ENCODE peak calls at places on chromosome 11, in ten cellular contexts. One of them, this sample, is unnamed.

GRCh38 chr11:120471131-120471530 is 40.4 kb upstream of the GRIK4 start:
- DNase-seq in cardiac fibroblast: peak; percentile 40
- DNase-seq in CD4-positive, alpha-beta memory T cell: no peak
- DNase-seq in activated naive CD4-positive, alpha-beta T cell treated with anti-CD3 and anti-CD28 coated beads, Interleukin-2, amount 50 U/mL, for 16 hours: no peak
- DNase-seq in nephron progenitor cell: no peak
- DNase-seq in HS-5: peak; percentile 41
- DNase-seq in GM23248: peak; percentile 75
- DNase-seq in fibroblast of lung: peak; percentile 89
- DNase-seq in endodermal cell: no peak
- DNase-seq in GM13976: no peak
- DNase-seq in this sample: no peak

GRCh38 chr11:10205928-10206327 is 88.1 kb downstream of the SBF2 start:
- DNase-seq in fibroblast of lung: no peak
- DNase-seq in cardiac fibroblast: no peak
- DNase-seq in GM13976: no peak
- DNase-seq in HS-5: no peak
- DNase-seq in CD4-positive, alpha-beta memory T cell: no peak
- DNase-seq in nephron progenitor cell: peak; percentile 28
- DNase-seq in GM23248: no peak
- DNase-seq in endodermal cell: peak; percentile 54
- DNase-seq in activated naive CD4-positive, alpha-beta T cell treated with anti-CD3 and anti-CD28 coated beads, Interleukin-2, amount 50 U/mL, for 16 hours: no peak
- DNase-seq in this sample: no peak

GRCh38 chr11:112374486-112375140 is 114.0 kb upstream of the PLET1 start:
- DNase-seq in HS-5: no peak
- DNase-seq in activated naive CD4-positive, alpha-beta T cell treated with anti-CD3 and anti-CD28 coated beads, Interleukin-2, amount 50 U/mL, for 16 hours: no peak
- DNase-seq in fibroblast of lung: no peak
- DNase-seq in nephron progenitor cell: no peak
- DNase-seq in endodermal cell: peak; percentile 54
- DNase-seq in GM23248: no peak
- DNase-seq in CD4-positive, alpha-beta memory T cell: no peak
- DNase-seq in cardiac fibroblast: no peak
- DNase-seq in GM13976: no peak
- DNase-seq in this sample: no peak

GRCh38 chr11:64068705-64069400 is 33.1 kb downstream of the FLRT1 start:
- DNase-seq in GM23248: no peak
- DNase-seq in HS-5: no peak
- DNase-seq in nephron progenitor cell: no peak
- DNase-seq in CD4-positive, alpha-beta memory T cell: no peak
- DNase-seq in activated naive CD4-positive, alpha-beta T cell treated with anti-CD3 and anti-CD28 coated beads, Interleukin-2, amount 50 U/mL, for 16 hours: no peak
- DNase-seq in cardiac fibroblast: no peak
- DNase-seq in fibroblast of lung: no peak
- DNase-seq in endodermal cell: no peak
- DNase-seq in GM13976: no peak
- DNase-seq in this sample: no peak

GRCh38 chr11:27100534-27100933 is 59.9 kb downstream of the BBOX1 start:
- DNase-seq in nephron progenitor cell: no peak
- DNase-seq in fibroblast of lung: peak; percentile 56
- DNase-seq in CD4-positive, alpha-beta memory T cell: no peak
- DNase-seq in GM23248: no peak
- DNase-seq in GM13976: no peak
- DNase-seq in HS-5: no peak
- DNase-seq in cardiac fibroblast: peak; percentile 28
- DNase-seq in endodermal cell: no peak
- DNase-seq in activated naive CD4-positive, alpha-beta T cell treated with anti-CD3 and anti-CD28 coated beads, Interleukin-2, amount 50 U/mL, for 16 hours: no peak
- DNase-seq in this sample: no peak

GRCh38 chr11:72833792-72834501 is 19.7 kb downstream of the ATG16L2 start:
- DNase-seq in GM13976: no peak
- DNase-seq in endodermal cell: no peak
- DNase-seq in CD4-positive, alpha-beta memory T cell: no peak
- DNase-seq in GM23248: no peak
- DNase-seq in nephron progenitor cell: no peak
- DNase-seq in cardiac fibroblast: peak; percentile 57
- DNase-seq in fibroblast of lung: no peak
- DNase-seq in activated naive CD4-positive, alpha-beta T cell treated with anti-CD3 and anti-CD28 coated beads, Interleukin-2, amount 50 U/mL, for 16 hours: no peak
- DNase-seq in HS-5: no peak
- DNase-seq in this sample: no peak

GRCh38 chr11:126510621-126511370 is 155.3 kb downstream of the ST3GAL4 start:
- DNase-seq in activated naive CD4-positive, alpha-beta T cell treated with anti-CD3 and anti-CD28 coated beads, Interleukin-2, amount 50 U/mL, for 16 hours: no peak
- DNase-seq in fibroblast of lung: no peak
- DNase-seq in endodermal cell: peak; percentile 73
- DNase-seq in GM23248: peak; percentile 9
- DNase-seq in nephron progenitor cell: peak; percentile 30
- DNase-seq in CD4-positive, alpha-beta memory T cell: no peak
- DNase-seq in HS-5: no peak
- DNase-seq in GM13976: no peak
- DNase-seq in cardiac fibroblast: peak; percentile 8
- DNase-seq in this sample: no peak

GRCh38 chr11:75779960-75780359 is 11.4 kb downstream of the DGAT2 start:
- DNase-seq in fibroblast of lung: no peak
- DNase-seq in cardiac fibroblast: no peak
- DNase-seq in activated naive CD4-positive, alpha-beta T cell treated with anti-CD3 and anti-CD28 coated beads, Interleukin-2, amount 50 U/mL, for 16 hours: no peak
- DNase-seq in HS-5: no peak
- DNase-seq in GM13976: no peak
- DNase-seq in GM23248: no peak
- DNase-seq in nephron progenitor cell: no peak
- DNase-seq in CD4-positive, alpha-beta memory T cell: no peak
- DNase-seq in endodermal cell: no peak
- DNase-seq in this sample: no peak

GRCh38 chr11:134223066-134223465 is 701 bp downstream of the NCAPD3 start:
- DNase-seq in fibroblast of lung: no peak
- DNase-seq in GM23248: peak; percentile 30
- DNase-seq in nephron progenitor cell: no peak
- DNase-seq in CD4-positive, alpha-beta memory T cell: no peak
- DNase-seq in activated naive CD4-positive, alpha-beta T cell treated with anti-CD3 and anti-CD28 coated beads, Interleukin-2, amount 50 U/mL, for 16 hours: no peak
- DNase-seq in HS-5: no peak
- DNase-seq in GM13976: no peak
- DNase-seq in endodermal cell: no peak
- DNase-seq in cardiac fibroblast: no peak
- DNase-seq in this sample: peak; percentile 54

GRCh38 chr11:35185696-35186095 is 46.7 kb downstream of the CD44 start:
- DNase-seq in GM23248: peak; percentile 69
- DNase-seq in endodermal cell: no peak
- DNase-seq in cardiac fibroblast: peak; percentile 66
- DNase-seq in HS-5: no peak
- DNase-seq in activated naive CD4-positive, alpha-beta T cell treated with anti-CD3 and anti-CD28 coated beads, Interleukin-2, amount 50 U/mL, for 16 hours: no peak
- DNase-seq in GM13976: no peak
- DNase-seq in fibroblast of lung: peak; percentile 68
- DNase-seq in nephron progenitor cell: no peak
- DNase-seq in CD4-positive, alpha-beta memory T cell: no peak
- DNase-seq in this sample: no peak

GRCh38 chr11:114317738-114318137 is 21.5 kb downstream of the NNMT start:
- DNase-seq in nephron progenitor cell: peak; percentile 37
- DNase-seq in HS-5: no peak
- DNase-seq in endodermal cell: peak; percentile 86
- DNase-seq in cardiac fibroblast: peak; percentile 78
- DNase-seq in activated naive CD4-positive, alpha-beta T cell treated with anti-CD3 and anti-CD28 coated beads, Interleukin-2, amount 50 U/mL, for 16 hours: no peak
- DNase-seq in fibroblast of lung: peak; percentile 60
- DNase-seq in CD4-positive, alpha-beta memory T cell: no peak
- DNase-seq in GM13976: no peak
- DNase-seq in GM23248: peak; percentile 70
- DNase-seq in this sample: peak; percentile 82

GRCh38 chr11:23497040-23497439 is 636.8 kb upstream of the CCDC179 start:
- DNase-seq in CD4-positive, alpha-beta memory T cell: no peak
- DNase-seq in HS-5: no peak
- DNase-seq in fibroblast of lung: no peak
- DNase-seq in GM23248: no peak
- DNase-seq in endodermal cell: no peak
- DNase-seq in activated naive CD4-positive, alpha-beta T cell treated with anti-CD3 and anti-CD28 coated beads, Interleukin-2, amount 50 U/mL, for 16 hours: no peak
- DNase-seq in GM13976: no peak
- DNase-seq in nephron progenitor cell: no peak
- DNase-seq in cardiac fibroblast: no peak
- DNase-seq in this sample: peak; percentile 62

GRCh38 chr11:126079640-126080205 is 17.1 kb upstream of the CDON start:
- DNase-seq in fibroblast of lung: no peak
- DNase-seq in endodermal cell: peak; percentile 89
- DNase-seq in activated naive CD4-positive, alpha-beta T cell treated with anti-CD3 and anti-CD28 coated beads, Interleukin-2, amount 50 U/mL, for 16 hours: no peak
- DNase-seq in HS-5: no peak
- DNase-seq in GM23248: no peak
- DNase-seq in CD4-positive, alpha-beta memory T cell: no peak
- DNase-seq in nephron progenitor cell: no peak
- DNase-seq in GM13976: no peak
- DNase-seq in cardiac fibroblast: no peak
- DNase-seq in this sample: no peak

GRCh38 chr11:47443028-47443700 is 5.8 kb downstream of the RAPSN start:
- DNase-seq in CD4-positive, alpha-beta memory T cell: no peak
- DNase-seq in cardiac fibroblast: no peak
- DNase-seq in HS-5: no peak
- DNase-seq in GM23248: no peak
- DNase-seq in endodermal cell: no peak
- DNase-seq in activated naive CD4-positive, alpha-beta T cell treated with anti-CD3 and anti-CD28 coated beads, Interleukin-2, amount 50 U/mL, for 16 hours: no peak
- DNase-seq in GM13976: no peak
- DNase-seq in fibroblast of lung: no peak
- DNase-seq in nephron progenitor cell: no peak
- DNase-seq in this sample: no peak

GRCh38 chr11:12163181-12163841 is 52.9 kb downstream of the MICAL2 start:
- DNase-seq in endodermal cell: peak; percentile 48
- DNase-seq in nephron progenitor cell: no peak
- DNase-seq in activated naive CD4-positive, alpha-beta T cell treated with anti-CD3 and anti-CD28 coated beads, Interleukin-2, amount 50 U/mL, for 16 hours: no peak
- DNase-seq in fibroblast of lung: peak; percentile 85
- DNase-seq in CD4-positive, alpha-beta memory T cell: no peak
- DNase-seq in GM13976: no peak
- DNase-seq in GM23248: peak; percentile 65
- DNase-seq in HS-5: no peak
- DNase-seq in cardiac fibroblast: peak; percentile 66
- DNase-seq in this sample: no peak

GRCh38 chr11:122071680-122072321 is 44.2 kb downstream of the BLID start:
- DNase-seq in HS-5: no peak
- DNase-seq in GM13976: no peak
- DNase-seq in endodermal cell: no peak
- DNase-seq in nephron progenitor cell: peak; percentile 20
- DNase-seq in activated naive CD4-positive, alpha-beta T cell treated with anti-CD3 and anti-CD28 coated beads, Interleukin-2, amount 50 U/mL, for 16 hours: no peak
- DNase-seq in CD4-positive, alpha-beta memory T cell: no peak
- DNase-seq in fibroblast of lung: peak; percentile 41
- DNase-seq in GM23248: no peak
- DNase-seq in cardiac fibroblast: no peak
- DNase-seq in this sample: no peak

GRCh38 chr11:65501530-65502273 is 2.9 kb downstream of the MALAT1 start:
- DNase-seq in nephron progenitor cell: no peak
- DNase-seq in GM23248: peak; percentile 64
- DNase-seq in CD4-positive, alpha-beta memory T cell: peak; percentile 15
- DNase-seq in fibroblast of lung: peak; percentile 35
- DNase-seq in GM13976: no peak
- DNase-seq in cardiac fibroblast: peak; percentile 79
- DNase-seq in HS-5: no peak
- DNase-seq in activated naive CD4-positive, alpha-beta T cell treated with anti-CD3 and anti-CD28 coated beads, Interleukin-2, amount 50 U/mL, for 16 hours: no peak
- DNase-seq in endodermal cell: no peak
- DNase-seq in this sample: peak; percentile 76

GRCh38 chr11:2699185-2699530 is 636 bp downstream of the KCNQ1OT1 start:
- DNase-seq in GM23248: peak; percentile 61
- DNase-seq in CD4-positive, alpha-beta memory T cell: no peak
- DNase-seq in activated naive CD4-positive, alpha-beta T cell treated with anti-CD3 and anti-CD28 coated beads, Interleukin-2, amount 50 U/mL, for 16 hours: peak; percentile 16
- DNase-seq in HS-5: no peak
- DNase-seq in GM13976: no peak
- DNase-seq in nephron progenitor cell: no peak
- DNase-seq in fibroblast of lung: no peak
- DNase-seq in endodermal cell: no peak
- DNase-seq in cardiac fibroblast: no peak
- DNase-seq in this sample: no peak

GRCh38 chr11:106986673-106987072 is 31.6 kb downstream of the GUCY1A2 start:
- DNase-seq in CD4-positive, alpha-beta memory T cell: no peak
- DNase-seq in GM13976: no peak
- DNase-seq in HS-5: no peak
- DNase-seq in nephron progenitor cell: no peak
- DNase-seq in cardiac fibroblast: no peak
- DNase-seq in GM23248: peak; percentile 32
- DNase-seq in fibroblast of lung: no peak
- DNase-seq in endodermal cell: no peak
- DNase-seq in activated naive CD4-positive, alpha-beta T cell treated with anti-CD3 and anti-CD28 coated beads, Interleukin-2, amount 50 U/mL, for 16 hours: no peak
- DNase-seq in this sample: no peak

This sample was measured in OCI-M1.